ENCODE peak calls at places on chromosomes 7 and 10, in five cellular contexts. V is astrocyte, Y is ovary, S is right lobe of liver, H is HCT116. U is an unnamed sample.
A peak's percentile ranks its signal among the peaks of the same experiment; 100 is the strongest.

GRCh38 chr7:913736-914520 is 37.6 kb downstream of the GET4 start:
- DNase-seq in H (no peak), Y (no peak), S (no peak), V (no peak), U (no peak)

GRCh38 chr7:23020742-23021401 is 6.9 kb upstream of the HYCC1 start:
- DNase-seq in Y (no peak), H (peak; percentile 27), S (no peak), V (peak; percentile 95), U (peak; percentile 98)

GRCh38 chr7:40447345-40447744 is 312.5 kb downstream of the SUGCT start:
- DNase-seq in S (no peak), Y (no peak), V (no peak), H (no peak), U (no peak)

GRCh38 chr7:24834150-24834798 is 77.0 kb upstream of the GSDME start:
- DNase-seq in V (no peak), Y (no peak), S (peak; percentile 25), H (no peak), U (no peak)

GRCh38 chr7:64640504-64640903 is 25.4 kb upstream of the ZNF107 start:
- DNase-seq in V (no peak), S (no peak), H (no peak), Y (no peak), U (no peak)

GRCh38 chr7:1602386-1602785 is 32.6 kb upstream of the PSMG3 start:
- DNase-seq in H (no peak), Y (no peak), V (no peak), S (no peak), U (no peak)

GRCh38 chr7:114979803-114980507 is 58.1 kb downstream of the MDFIC start:
- DNase-seq in H (no peak), Y (no peak), S (peak; percentile 21), V (no peak), U (no peak)

GRCh38 chr7:73778801-73779389 is 8.8 kb upstream of the CLDN3 start:
- DNase-seq in Y (no peak), H (no peak), V (no peak), S (no peak), U (no peak)

GRCh38 chr10:48284002-48284546 is 9.6 kb upstream of the FRMPD2 start:
- DNase-seq in H (no peak), Y (no peak), V (no peak), S (no peak), U (no peak)

GRCh38 chr10:95403690-95404459 is 113.1 kb upstream of the PDLIM1 start:
- DNase-seq in S (no peak), V (no peak), Y (no peak), H (no peak), U (no peak)

GRCh38 chr10:12628964-12629766 is 279.8 kb downstream of the CAMK1D start:
- DNase-seq in V (peak; percentile 20), S (no peak), H (no peak), Y (no peak), U (no peak)

GRCh38 chr7:1595636-1596035 is 25.8 kb upstream of the PSMG3 start:
- DNase-seq in V (no peak), Y (no peak), H (no peak), S (no peak), U (no peak)

GRCh38 chr10:69345890-69346474 is 67.7 kb downstream of the HK1 start:
- DNase-seq in Y (no peak), V (no peak), H (no peak), S (no peak), U (no peak)
- H3K4me3 ChIP-seq in Y (no peak overlapping the region), V (no peak overlapping the region), H (no peak overlapping the region), S (no peak overlapping the region), U (no peak overlapping the region)

GRCh38 chr10:26528715-26529393 is 90.7 kb downstream of the APBB1IP start:
- DNase-seq in S (no peak), V (no peak), Y (no peak), H (no peak), U (no peak)

GRCh38 chr10:26534384-26534783 is 96.2 kb downstream of the APBB1IP start:
- DNase-seq in H (peak; percentile 37), Y (no peak), V (no peak), S (no peak), U (no peak)
- TF ChIP-seq CTCF in H (peak; percentile 71), Y (no peak), V (no peak), S (no peak), U (no peak)

GRCh38 chr10:124737708-124738107 is 6.5 kb downstream of the FAM53B start:
- DNase-seq in V (no peak), S (no peak), H (no peak), Y (no peak), U (no peak)

GRCh38 chr10:124738441-124738840 is 5.7 kb downstream of the FAM53B start:
- DNase-seq in H (no peak), Y (no peak), S (no peak), V (no peak), U (no peak)

GRCh38 chr10:124739996-124740373 is 4.2 kb downstream of the FAM53B start:
- DNase-seq in H (no peak), Y (no peak), S (no peak), V (no peak), U (peak; percentile 68)

GRCh38 chr10:124740374-124741280 is 3.6 kb downstream of the FAM53B start:
- DNase-seq in H (no peak), Y (peak; percentile 70), S (peak; percentile 71), V (no peak), U (peak; percentile 70)

DNA sequence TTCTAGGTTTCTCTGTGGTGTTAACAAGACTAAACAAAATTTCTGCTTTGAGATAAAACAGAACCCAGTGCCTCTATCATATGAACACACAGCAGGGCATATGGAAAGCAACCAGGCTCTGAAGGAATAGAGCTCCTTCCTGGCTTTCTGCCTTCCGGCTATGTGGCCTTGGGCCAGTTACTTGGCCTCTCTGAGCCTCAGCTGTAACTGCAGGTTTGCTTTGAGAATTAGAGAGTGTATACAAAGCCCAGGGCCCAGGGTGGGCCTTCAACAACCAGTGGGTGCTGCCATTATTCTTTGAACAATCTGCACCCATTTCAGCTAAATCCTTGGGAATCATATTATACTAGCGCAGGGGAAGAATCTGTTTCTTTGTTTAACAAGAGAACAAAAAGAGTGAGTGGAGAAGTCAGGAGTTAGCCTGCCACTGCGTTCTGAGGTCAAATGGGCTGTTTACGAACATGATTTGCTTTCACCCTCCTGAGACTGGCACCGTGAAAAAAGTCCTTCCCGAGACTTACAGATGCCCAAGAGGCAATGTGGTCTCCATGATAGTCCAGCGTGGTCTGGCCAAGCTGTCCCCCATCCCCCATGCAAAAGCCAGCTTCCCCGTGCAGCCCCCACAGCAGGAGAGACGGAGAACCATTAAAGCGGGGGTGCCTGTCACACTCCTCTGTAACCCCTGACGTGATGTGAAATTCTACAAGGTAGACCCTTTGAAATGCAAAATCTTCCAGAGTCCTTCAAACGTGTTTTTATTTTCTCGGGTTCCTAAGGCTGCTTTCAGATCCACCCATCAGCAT is 4.9 kb downstream of the FAM53B start:
- DNase-seq in Y (no peak), H (no peak), S (no peak), V (no peak), U (peak; percentile 53)
- H3K4me3 ChIP-seq in Y (no peak overlapping the region), H (no peak overlapping the region), S (no peak overlapping the region), V (no peak overlapping the region), U (peak overlapping the region; percentile 3)

GRCh38 chr10:116331815-116332214 is 7.6 kb downstream of the CCDC172 start:
- DNase-seq in H (no peak), V (no peak), S (no peak), Y (no peak), U (no peak)

GRCh38 chr10:116336866-116337265 is 12.6 kb downstream of the CCDC172 start:
- DNase-seq in V (no peak), S (no peak), Y (no peak), H (no peak), U (no peak)
- TF ChIP-seq CTCF in V (no peak), S (no peak), Y (no peak), H (no peak), U (no peak)

DNA sequence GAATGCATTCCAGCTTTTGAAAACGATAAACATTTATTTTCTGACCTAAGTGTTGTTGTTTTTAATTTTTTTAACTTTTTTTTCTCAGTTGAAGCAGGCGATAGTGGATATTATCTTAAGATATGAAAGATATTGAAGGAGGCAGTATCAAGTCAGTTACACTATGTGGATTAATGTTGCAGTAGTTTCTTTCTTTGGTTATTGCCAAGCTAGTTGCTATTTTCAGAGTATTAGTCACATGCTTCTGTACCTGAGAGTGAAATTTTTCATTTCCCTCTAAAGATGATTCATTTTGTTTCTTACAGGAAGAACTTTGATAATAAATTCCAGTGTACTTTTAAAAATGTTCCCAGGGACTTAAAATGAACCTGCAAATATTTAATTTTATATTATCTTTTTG is 129.4 kb downstream of the KCND2 start:
- DNase-seq in Y (no peak), V (peak; percentile 66), S (no peak), H (no peak), U (peak; percentile 65)
- H3K4me3 ChIP-seq in Y (no peak overlapping the region), V (peak overlapping the region; percentile 34), S (no peak overlapping the region), H (no peak overlapping the region), U (no peak overlapping the region)

GRCh38 chr10:11095374-11095785 is 77.7 kb downstream of the CELF2 start:
- DNase-seq in S (no peak), Y (no peak), H (no peak), V (no peak), U (no peak)

GRCh38 chr10:11097686-11098085 is 80.0 kb downstream of the CELF2 start:
- DNase-seq in H (no peak), Y (no peak), V (no peak), S (no peak), U (no peak)

GRCh38 chr10:11089272-11089671 is 71.6 kb downstream of the CELF2 start:
- DNase-seq in H (no peak), S (no peak), V (no peak), Y (no peak), U (no peak)

GRCh38 chr10:11091517-11092102 is 73.9 kb downstream of the CELF2 start:
- DNase-seq in V (no peak), S (no peak), Y (no peak), H (no peak), U (no peak)

DNA sequence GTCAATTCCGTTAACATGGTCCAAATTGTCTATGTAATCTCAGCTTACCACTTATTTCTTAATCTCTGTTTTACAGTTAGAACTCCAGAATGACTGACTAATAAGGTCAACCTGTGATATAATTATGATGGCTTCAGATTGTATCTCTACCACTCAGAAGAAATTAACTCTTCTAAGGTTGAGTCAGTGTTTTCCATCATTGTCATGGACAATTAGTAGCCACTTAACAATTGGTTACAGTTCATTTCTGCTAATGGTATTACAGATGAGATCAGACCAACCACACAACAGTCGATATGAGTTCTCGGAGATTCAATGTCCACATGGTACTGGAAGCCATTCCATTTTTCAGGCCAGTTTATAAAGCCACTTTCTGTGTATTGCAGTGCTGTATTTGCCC is 76.1 kb downstream of the CELF2 start:
- DNase-seq in V (no peak), Y (no peak), S (no peak), H (no peak), U (no peak)
- TF ChIP-seq CTCF in V (no peak), Y (no peak), S (no peak), H (no peak), U (no peak)

U was measured in fibroblast of the aortic adventitia.